ENCODE peak calls at places on chromosomes 7 and 10, in four cellular contexts. U is neural progenitor cell, K is SK-N-SH, I is IMR-90. V is an unnamed sample.

GRCh38 chr7:121394709-121395140 is 1.4 kb downstream of the FAM3C start:
- DNase-seq in U (no peak), K (no peak), I (no peak), V (no peak)

GRCh38 chr7:100493476-100494264 is 9.9 kb downstream of the NYAP1 start:
- DNase-seq in U (peak), K (peak), I (no peak), V (no peak)

GRCh38 chr10:59894114-59894513 is 12.2 kb downstream of the CCDC6 start:
- DNase-seq in U (no peak), K (no peak), I (peak), V (peak)

GRCh38 chr7:28509256-28510021 is 97.1 kb downstream of the CREB5 start:
- DNase-seq in U (peak), K (no peak), I (no peak), V (peak)

GRCh38 chr7:150829426-150829825 is 22.9 kb upstream of the AOC1 start:
- DNase-seq in U (no peak), K (no peak), I (no peak), V (no peak)

GRCh38 chr7:16129431-16130126 is 291.8 kb downstream of the CRPPA start:
- DNase-seq in U (no peak), K (no peak), I (peak), V (peak)

GRCh38 chr10:125113661-125114388 is 46.5 kb downstream of the CTBP2 start:
- DNase-seq in U (no peak), K (no peak), I (no peak), V (no peak)

GRCh38 chr7:82534687-82535086 is 91.1 kb upstream of the CACNA2D1 start:
- DNase-seq in U (no peak), K (no peak), I (peak), V (peak)

GRCh38 chr7:105094966-105095365 is 81.0 kb downstream of the KMT2E start:
- DNase-seq in U (no peak), K (no peak), I (no peak), V (no peak)

GRCh38 chr10:70903262-70903921 is 15.0 kb upstream of the PCBD1 start:
- DNase-seq in U (peak), K (peak), I (peak), V (peak)

GRCh38 chr7:147509052-147509480 is 1081.5 kb upstream of the C7orf33 start:
- DNase-seq in U (no peak), K (no peak), I (peak), V (peak)

GRCh38 chr7:50962962-50963374 is 180.3 kb upstream of the GRB10 start:
- DNase-seq in U (peak), K (no peak), I (no peak), V (peak)

GRCh38 chr10:132109341-132110072 is 43.8 kb downstream of the JAKMIP3 start:
- DNase-seq in U (no peak), K (no peak), I (peak), V (no peak)

GRCh38 chr7:158078161-158078910 is 509.3 kb downstream of the PTPRN2 start:
- DNase-seq in U (no peak), K (peak), I (no peak), V (no peak)
- H3K4me3 ChIP-seq in U (no peak), K (no peak), I (no peak), V (no peak)

GRCh38 chr10:33263453-33263852 is 71.0 kb downstream of the NRP1 start:
- DNase-seq in U (no peak), K (no peak), I (peak), V (peak)
- H3K9ac ChIP-seq in U (no peak), K (peak), I (no peak), V (peak)

GRCh38 chr10:109915566-109915965 is 7.7 kb downstream of the XPNPEP1 start:
- DNase-seq in U (no peak), K (no peak), I (no peak), V (no peak)
- H3K4me3 ChIP-seq in U (no peak), K (no peak), I (no peak), V (no peak)

DNA sequence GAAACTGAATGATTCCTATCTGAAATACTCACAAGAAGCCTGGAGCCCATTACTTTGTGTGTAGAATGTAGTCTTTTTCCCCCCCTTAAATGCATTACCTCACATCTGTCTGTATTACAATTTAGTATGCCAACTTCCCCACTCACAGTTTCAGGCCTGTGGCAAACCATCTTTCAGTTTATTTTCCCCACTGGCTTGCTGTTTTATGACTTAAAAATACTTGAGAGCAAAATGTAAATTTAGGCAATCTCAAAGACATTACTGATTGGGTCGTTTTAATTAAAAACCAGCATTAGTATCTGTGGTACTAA is 30.4 kb downstream of the PIP4K2A start:
- DNase-seq in U (no peak), K (peak), I (no peak), V (no peak)
- H3K9ac ChIP-seq in U (no peak), K (peak), I (no peak), V (peak)